ENCODE peak calls at places on chromosomes 7 and 10, in eight cellular contexts. S is prostate gland, T is esophagus muscularis mucosa, C is gastrocnemius medialis, P is heart left ventricle, Y is ovary, Z is uterus, O is spleen. I is an unnamed sample.

GRCh38 chr10:52701647-52702046 is 70.9 kb downstream of the MBL2 start:
- DNase-seq in S (no peak), T (no peak), C (no peak), P (no peak), Y (no peak), Z (no peak), O (no peak), I (no peak)

GRCh38 chr7:135147341-135147898 is 452 bp upstream of the TMEM140 start:
- DNase-seq in S (no peak), T (no peak), C (peak), P (no peak), Y (no peak), Z (no peak), O (no peak), I (no peak)

GRCh38 chr10:110525349-110526260 is 27.9 kb downstream of the DUSP5 start:
- DNase-seq in S (no peak), T (no peak), C (no peak), P (no peak), Y (no peak), Z (no peak), O (no peak), I (peak)

GRCh38 chr7:44259547-44260457 is 59.0 kb downstream of the YKT6 start:
- DNase-seq in S (peak), T (peak), C (peak), P (peak), Y (peak), Z (peak), O (no peak), I (peak)

GRCh38 chr7:85714182-85714581 is 527.3 kb upstream of the SEMA3D start:
- DNase-seq in S (no peak), T (no peak), C (no peak), P (no peak), Y (no peak), Z (no peak), O (no peak), I (no peak)

GRCh38 chr10:4006051-4006450 is 221.0 kb upstream of the KLF6 start:
- DNase-seq in S (no peak), T (no peak), C (peak), P (no peak), Y (no peak), Z (no peak), O (no peak), I (no peak)

GRCh38 chr7:140260338-140260737 is 83.6 kb upstream of the KDM7A start:
- DNase-seq in S (no peak), T (no peak), C (no peak), P (no peak), Y (no peak), Z (no peak), O (no peak), I (no peak)

GRCh38 chr10:49158399-49158798 is 24.6 kb upstream of the FAM170B start:
- DNase-seq in S (no peak), T (no peak), C (no peak), P (no peak), Y (no peak), Z (no peak), O (no peak), I (no peak)

GRCh38 chr10:132297521-132297920 is 10.2 kb downstream of the STK32C start:
- DNase-seq in S (no peak), T (no peak), C (no peak), P (no peak), Y (peak), Z (peak), O (no peak), I (no peak)

DNA sequence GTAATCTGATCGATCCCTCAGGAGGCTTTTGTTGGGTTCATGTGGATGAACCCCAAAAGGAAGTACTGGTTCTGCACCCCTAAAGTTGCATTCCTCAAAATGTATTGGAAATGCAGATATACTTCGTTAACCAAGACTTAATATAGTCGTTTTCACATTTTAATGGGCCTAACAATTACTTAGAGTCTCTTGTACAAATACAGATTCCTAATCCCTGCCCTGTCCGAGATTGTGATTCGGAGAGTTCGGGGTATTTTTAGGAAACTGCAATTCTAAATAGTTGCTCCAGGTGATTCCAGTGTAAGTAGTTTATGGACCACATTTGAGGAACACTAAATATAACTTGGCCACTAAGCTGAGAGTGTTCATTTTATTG is 811 bp downstream of the TRUB1 start:
- DNase-seq in S (no peak), T (no peak), C (no peak), P (no peak), Y (no peak), Z (no peak), O (no peak), I (no peak)
- TF ChIP-seq POLR2A in S (no peak), T (no peak), C (no peak), P (no peak), Y (no peak), Z (no peak), O (no peak), I (no peak)

GRCh38 chr7:39732837-39733804 is 109.7 kb downstream of the RALA start:
- DNase-seq in S (peak), T (peak), C (peak), P (peak), Y (peak), Z (peak), O (peak), I (peak)
- TF ChIP-seq POLR2A in S (no peak), T (no peak), C (no peak), P (no peak), Y (peak), Z (peak), O (no peak), I (peak)

DNA sequence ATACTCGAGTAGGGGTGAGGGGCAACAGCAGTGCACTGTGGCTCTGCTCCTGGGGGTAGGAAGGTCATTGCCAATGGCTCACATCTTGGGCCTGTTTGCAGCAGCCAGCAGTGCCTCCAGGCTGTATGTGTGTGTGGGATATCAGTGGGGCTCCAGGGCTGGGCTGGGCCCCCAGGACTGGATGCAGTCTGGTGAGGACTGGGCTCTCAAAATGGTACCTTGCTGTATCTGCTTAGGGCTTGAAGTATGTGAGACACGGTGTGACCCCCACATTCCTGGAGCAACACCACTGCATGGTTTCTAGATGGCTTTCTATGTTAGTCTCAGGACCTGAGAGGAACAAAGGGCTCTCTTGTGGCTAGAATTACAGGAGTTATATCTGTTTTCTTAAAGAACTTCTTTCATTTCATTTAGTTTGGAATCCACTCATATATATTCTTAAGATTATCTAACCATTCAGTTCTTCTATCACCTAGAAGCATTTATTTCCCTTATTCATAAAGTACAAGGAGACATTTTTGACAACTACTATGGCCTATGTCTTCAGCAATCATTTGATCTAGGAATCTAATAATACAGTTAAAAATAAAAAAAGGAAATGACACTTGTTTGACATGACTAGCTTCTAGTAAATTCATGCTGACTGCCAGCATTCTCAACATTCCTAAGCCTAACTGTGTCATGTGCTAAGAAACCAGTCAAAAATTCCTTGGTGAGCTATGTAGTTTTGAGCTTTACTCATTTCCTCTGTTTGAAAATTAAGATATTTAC is 443.2 kb upstream of the SEMA3A start:
- DNase-seq in S (no peak), T (no peak), C (no peak), P (peak), Y (no peak), Z (no peak), O (peak), I (no peak)
- TF ChIP-seq POLR2A in S (no peak), T (no peak), C (no peak), P (no peak), Y (no peak), Z (no peak), O (no peak), I (no peak)

GRCh38 chr7:5422324-5423271 is 1.0 kb downstream of the TNRC18 start:
- DNase-seq in S (peak), T (no peak), C (no peak), P (no peak), Y (peak), Z (peak), O (peak), I (no peak)
- TF ChIP-seq POLR2A in S (no peak), T (no peak), C (no peak), P (no peak), Y (no peak), Z (no peak), O (no peak), I (no peak)

DNA sequence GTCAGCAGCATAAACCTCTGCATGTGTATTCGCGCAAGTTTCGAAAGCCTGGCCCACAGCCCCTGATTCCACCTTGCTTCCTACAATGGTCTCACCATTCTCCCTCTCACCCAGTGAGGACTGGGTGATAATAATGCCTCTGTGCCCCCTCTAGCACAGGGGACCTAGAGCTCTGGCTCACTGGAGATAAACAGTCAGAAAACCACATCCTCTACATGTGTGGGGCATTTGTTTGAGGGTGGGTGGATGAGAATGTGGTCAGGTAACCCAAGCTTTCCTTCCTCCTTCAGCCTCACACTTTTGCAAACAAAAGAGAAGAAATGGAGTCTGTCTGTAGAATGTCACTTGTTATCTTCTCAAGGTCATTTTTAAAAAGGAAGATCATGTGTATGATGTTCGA is 373.5 kb downstream of the KCNMA1 start:
- DNase-seq in S (no peak), T (no peak), C (no peak), P (no peak), Y (no peak), Z (no peak), O (no peak), I (no peak)
- TF ChIP-seq POLR2A in S (no peak), T (no peak), C (no peak), P (no peak), Y (no peak), Z (no peak), O (no peak), I (no peak)

GRCh38 chr7:518630-519428 is 817 bp downstream of the PDGFA start:
- DNase-seq in S (peak), T (peak), C (peak), P (peak), Y (peak), Z (peak), O (no peak), I (peak)
- TF ChIP-seq POLR2A in S (peak), T (peak), C (peak), P (no peak), Y (no peak), Z (peak), O (no peak), I (peak)

GRCh38 chr10:8104005-8104404 is 49.5 kb downstream of the GATA3 start:
- DNase-seq in S (no peak), T (no peak), C (no peak), P (no peak), Y (no peak), Z (no peak), O (no peak), I (no peak)

GRCh38 chr10:8103543-8103942 is 49.1 kb downstream of the GATA3 start:
- DNase-seq in S (no peak), T (no peak), C (no peak), P (no peak), Y (no peak), Z (no peak), O (no peak), I (no peak)

GRCh38 chr10:8102708-8103401 is 48.4 kb downstream of the GATA3 start:
- DNase-seq in S (no peak), T (no peak), C (no peak), P (no peak), Y (no peak), Z (no peak), O (peak), I (no peak)

GRCh38 chr10:8100366-8100765 is 45.9 kb downstream of the GATA3 start:
- DNase-seq in S (no peak), T (no peak), C (no peak), P (no peak), Y (no peak), Z (no peak), O (no peak), I (no peak)

GRCh38 chr10:8105932-8106331 is 51.4 kb downstream of the GATA3 start:
- DNase-seq in S (no peak), T (no peak), C (no peak), P (no peak), Y (no peak), Z (no peak), O (no peak), I (no peak)
- TF ChIP-seq POLR2A in S (no peak), T (no peak), C (no peak), P (no peak), Y (no peak), Z (no peak), O (no peak), I (no peak)

DNA sequence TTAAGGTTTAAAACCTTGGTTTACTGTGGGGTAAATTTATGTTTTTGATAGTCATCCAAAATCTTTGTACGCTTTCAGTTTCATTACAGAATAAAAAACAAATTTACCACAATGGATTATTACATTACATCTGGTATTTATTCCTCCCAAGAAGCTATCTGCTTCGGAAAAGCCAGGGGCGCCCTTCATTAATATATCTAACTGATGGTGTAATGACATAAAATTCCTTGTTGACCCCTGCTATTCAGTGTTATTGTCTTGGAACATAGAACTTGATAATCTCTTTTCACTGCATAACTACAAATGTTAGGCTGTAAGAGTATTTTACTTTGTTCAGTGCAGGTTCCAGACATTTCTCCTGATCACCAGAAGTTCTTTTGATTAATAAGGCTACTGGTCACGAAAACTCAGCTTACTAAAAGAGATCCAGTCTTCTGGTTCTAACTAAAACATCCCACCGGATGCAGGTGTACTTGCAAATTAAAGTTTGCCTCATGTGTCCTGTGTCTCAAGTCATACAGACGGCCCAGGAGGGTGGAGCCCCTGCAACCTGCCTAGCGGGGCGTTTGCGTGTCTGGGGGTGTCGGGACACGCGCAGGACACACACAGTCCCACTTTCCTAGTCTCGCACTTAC is 570 bp upstream of the GLCCI1 start:
- DNase-seq in S (no peak), T (no peak), C (no peak), P (no peak), Y (no peak), Z (no peak), O (no peak), I (no peak)
- TF ChIP-seq POLR2A in S (no peak), T (no peak), C (no peak), P (no peak), Y (no peak), Z (no peak), O (no peak), I (no peak)

GRCh38 chr10:22629843-22630228 is 84.5 kb downstream of the PIP4K2A start:
- DNase-seq in S (no peak), T (no peak), C (no peak), P (no peak), Y (no peak), Z (no peak), O (no peak), I (no peak)
- TF ChIP-seq POLR2A in S (no peak), T (no peak), C (no peak), P (no peak), Y (no peak), Z (no peak), O (no peak), I (no peak)

I was measured in H54.